ENCODE peak calls at places on chromosomes 5 and 9, in eight cellular contexts. C, M, U, I, P, N, W and V are unnamed samples. For H3K27me3, the result is how much of the 10 kb centered on the place peaks cover.

GRCh38 chr9:26746357-26747072 is 146.1 kb downstream of the CAAP1 start:
- DNase-seq in C (no peak), M (no peak), U (peak), I (peak), P (no peak), N (no peak), W (no peak), V (peak)

GRCh38 chr5:57094753-57095683 is 78.8 kb upstream of the GPBP1 start:
- DNase-seq in C (no peak), M (no peak), U (no peak), I (no peak), P (no peak), N (no peak), W (no peak), V (no peak)

GRCh38 chr9:70080481-70081119 is 37.0 kb downstream of the MAMDC2 start:
- DNase-seq in C (no peak), M (no peak), U (peak), I (no peak), P (no peak), N (peak), W (no peak), V (no peak)

GRCh38 chr5:155978805-155979204 is 348.2 kb upstream of the SGCD start:
- DNase-seq in C (no peak), M (no peak), U (no peak), I (no peak), P (no peak), N (no peak), W (no peak), V (no peak)

GRCh38 chr9:94812343-94812742 is 85.8 kb downstream of the AOPEP start:
- DNase-seq in C (no peak), M (no peak), U (peak), I (no peak), P (no peak), N (no peak), W (no peak), V (peak)

GRCh38 chr9:136342191-136343120 is 15.1 kb downstream of the GPSM1 start:
- DNase-seq in C (peak), M (peak), U (peak), I (peak), P (peak), N (peak), W (peak), V (no peak)

GRCh38 chr5:32942225-32942989 is 231.3 kb downstream of the NPR3 start:
- DNase-seq in C (no peak), M (no peak), U (peak), I (no peak), P (peak), N (no peak), W (no peak), V (peak)

GRCh38 chr5:164233796-164234195 is 728.4 kb downstream of the MAT2B start:
- DNase-seq in C (no peak), M (no peak), U (no peak), I (no peak), P (no peak), N (no peak), W (no peak), V (no peak)

GRCh38 chr9:134836406-134836970 is 44.1 kb upstream of the FCN2 start:
- DNase-seq in C (no peak), M (no peak), U (no peak), I (no peak), P (no peak), N (no peak), W (no peak), V (no peak)

GRCh38 chr5:54249210-54250028 is 61.0 kb downstream of the ARL15 start:
- DNase-seq in C (peak), M (no peak), U (peak), I (peak), P (peak), N (peak), W (no peak), V (no peak)

GRCh38 chr5:136279314-136279713 is 86.0 kb downstream of the TRPC7 start:
- DNase-seq in C (no peak), M (no peak), U (no peak), I (no peak), P (no peak), N (no peak), W (no peak), V (no peak)

GRCh38 chr5:163433271-163433670 is 4.1 kb upstream of the CCNG1 start:
- DNase-seq in C (no peak), M (no peak), U (no peak), I (no peak), P (no peak), N (no peak), W (no peak), V (no peak)

GRCh38 chr5:52710310-52710971 is 77.3 kb upstream of the ITGA1 start:
- DNase-seq in C (no peak), M (no peak), U (no peak), I (no peak), P (no peak), N (no peak), W (no peak), V (no peak)

GRCh38 chr9:120715331-120715924 is 1.2 kb upstream of the MEGF9 start:
- DNase-seq in C (peak), M (no peak), U (peak), I (no peak), P (peak), N (peak), W (peak), V (peak)

GRCh38 chr5:14167211-14167845 is 24.2 kb downstream of the TRIO start:
- DNase-seq in C (no peak), M (no peak), U (peak), I (peak), P (no peak), N (no peak), W (no peak), V (no peak)

GRCh38 chr9:133570681-133571080 is 36.2 kb downstream of the ADAMTSL2 start:
- DNase-seq in C (no peak), M (no peak), U (no peak), I (no peak), P (no peak), N (no peak), W (no peak), V (no peak)

GRCh38 chr5:157266286-157267007 is 524 bp downstream of the CYFIP2 start:
- DNase-seq in C (no peak), M (peak), U (no peak), I (peak), P (no peak), N (peak), W (peak), V (no peak)

GRCh38 chr9:131589124-131589711 is 43.9 kb downstream of the PRRT1B start:
- DNase-seq in C (peak), M (no peak), U (no peak), I (no peak), P (no peak), N (no peak), W (no peak), V (no peak)

GRCh38 chr5:149450199-149450598 is 71.1 kb upstream of the IL17B start:
- DNase-seq in C (peak), M (no peak), U (peak), I (peak), P (no peak), N (peak), W (no peak), V (no peak)

GRCh38 chr5:149212203-149212951 is 59.3 kb upstream of the AFAP1L1 start:
- DNase-seq in C (no peak), M (no peak), U (peak), I (no peak), P (no peak), N (no peak), W (no peak), V (no peak)

DNA sequence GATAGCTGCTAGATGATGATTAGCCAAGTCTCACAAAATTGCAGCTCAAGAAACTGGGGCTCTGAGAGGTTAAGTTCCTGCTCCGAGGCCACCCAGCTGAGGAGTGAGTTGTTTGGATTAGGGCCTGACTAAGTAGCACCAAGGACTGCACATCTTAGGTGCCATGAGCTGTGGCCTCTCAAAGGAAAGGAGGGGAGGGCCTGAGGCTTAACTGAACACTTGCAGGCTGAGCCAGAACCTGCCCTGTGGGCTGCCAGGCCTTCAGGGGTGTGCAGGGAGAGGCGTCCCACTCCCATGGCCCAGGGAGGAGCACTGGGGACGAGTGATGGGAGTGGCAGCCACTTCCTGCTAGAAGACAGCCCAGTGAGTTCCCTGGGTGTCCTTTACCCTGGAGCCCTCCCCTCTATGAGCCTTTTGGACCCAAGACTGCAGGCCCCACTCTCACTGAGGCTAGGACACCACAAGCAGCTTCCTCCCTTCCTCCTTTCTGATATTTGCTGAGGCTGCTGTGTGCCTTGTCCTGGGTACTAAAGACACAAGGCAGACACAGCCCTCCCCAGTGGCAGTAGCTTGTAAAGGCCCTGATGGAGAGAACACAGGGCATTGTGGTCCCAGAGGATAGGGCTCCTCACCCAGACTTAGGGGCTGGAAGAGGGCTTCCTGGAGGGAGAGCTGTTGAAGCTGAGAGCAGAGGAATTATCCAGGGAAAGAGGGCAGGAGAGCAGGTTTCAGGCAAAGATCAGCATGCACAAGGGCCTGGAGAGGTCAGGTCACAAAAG is 22.1 kb downstream of the LMX1B start:
- DNase-seq in C (no peak), M (no peak), U (no peak), I (no peak), P (no peak), N (no peak), W (no peak), V (no peak)
- H3K27me3 ChIP-seq in C (half or more), M (under half), U (half or more), I (under half), P (half or more), N (under half), W (half or more), V (under half)

GRCh38 chr5:91206103-91206502 is 177.0 kb downstream of the ARRDC3 start:
- DNase-seq in C (no peak), M (no peak), U (no peak), I (no peak), P (no peak), N (no peak), W (no peak), V (no peak)

GRCh38 chr5:91212336-91213092 is 170.6 kb downstream of the ARRDC3 start:
- DNase-seq in C (no peak), M (no peak), U (peak), I (no peak), P (peak), N (peak), W (no peak), V (peak)

GRCh38 chr5:91207248-91207647 is 175.9 kb downstream of the ARRDC3 start:
- DNase-seq in C (no peak), M (no peak), U (peak), I (no peak), P (no peak), N (no peak), W (no peak), V (peak)

GRCh38 chr5:91206734-91207133 is 176.4 kb downstream of the ARRDC3 start:
- DNase-seq in C (no peak), M (no peak), U (peak), I (no peak), P (no peak), N (no peak), W (no peak), V (peak)
- H3K27me3 ChIP-seq in C (under half), M (under half), U (under half), I (under half), P (under half), N (under half), W (under half), V (under half)

DNA sequence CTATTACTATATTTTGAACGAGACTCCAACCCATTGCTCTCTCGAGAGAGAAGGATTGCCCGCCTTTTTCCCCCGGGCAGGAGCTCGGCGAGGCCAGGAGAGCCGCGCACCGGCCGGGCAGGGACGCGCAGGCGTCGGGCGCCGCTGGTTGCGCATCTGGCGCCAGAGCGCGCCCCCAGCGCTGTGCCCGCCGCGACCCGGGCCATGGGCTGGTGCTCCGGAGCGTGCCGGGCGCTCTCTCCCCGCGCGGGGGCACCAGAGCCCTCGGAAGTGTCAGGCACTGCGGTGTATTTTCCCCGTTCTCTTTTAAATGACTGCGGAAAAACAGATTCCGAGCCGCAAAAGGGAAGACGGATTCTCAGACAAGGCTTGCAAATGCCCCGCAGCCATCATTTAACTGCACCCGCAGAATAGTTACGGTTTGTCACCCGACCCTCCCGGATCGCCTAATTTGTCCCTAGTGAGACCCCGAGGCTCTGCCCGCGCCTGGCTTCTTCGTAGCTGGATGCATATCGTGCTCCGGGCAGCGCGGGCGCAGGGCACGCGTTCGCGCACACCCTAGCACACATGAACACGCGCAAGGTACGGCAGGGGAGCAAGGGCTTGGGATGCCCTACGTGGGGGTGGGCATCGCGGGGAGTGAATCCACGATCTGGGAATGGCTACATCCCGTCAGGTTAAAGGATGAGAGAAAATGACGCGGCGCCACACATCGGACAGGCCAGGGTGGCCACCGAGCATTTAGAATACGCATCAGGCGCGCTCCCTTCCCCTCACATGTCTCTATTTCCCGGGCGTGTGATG is 1.1 kb upstream of the NTRK2 start:
- DNase-seq in C (peak), M (no peak), U (peak), I (peak), P (peak), N (peak), W (peak), V (peak)
- H3K27me3 ChIP-seq in C (half or more), M (under half), U (under half), I (under half), P (under half), N (under half), W (half or more), V (under half)

GRCh38 chr5:123088031-123088805 is 823 bp upstream of the PRDM6 start:
- DNase-seq in C (no peak), M (no peak), U (no peak), I (no peak), P (peak), N (peak), W (no peak), V (no peak)

GRCh38 chr5:123089971-123090640 is 1.1 kb downstream of the PRDM6 start:
- DNase-seq in C (peak), M (no peak), U (peak), I (no peak), P (peak), N (peak), W (no peak), V (no peak)

GRCh38 chr5:123090641-123091257 is 1.7 kb downstream of the PRDM6 start:
- DNase-seq in C (no peak), M (no peak), U (no peak), I (no peak), P (peak), N (no peak), W (no peak), V (no peak)

GRCh38 chr5:123091258-123091987 is 2.4 kb downstream of the PRDM6 start:
- DNase-seq in C (no peak), M (no peak), U (peak), I (no peak), P (no peak), N (no peak), W (no peak), V (no peak)

GRCh38 chr5:123089572-123089970 is 530 bp downstream of the PRDM6 start:
- DNase-seq in C (peak), M (no peak), U (peak), I (no peak), P (peak), N (peak), W (no peak), V (no peak)
- H3K27me3 ChIP-seq in C (half or more), M (under half), U (half or more), I (under half), P (half or more), N (under half), W (half or more), V (half or more)

GRCh38 chr5:138240690-138241385 is 27.7 kb upstream of the CDC23 start:
- DNase-seq in C (no peak), M (no peak), U (no peak), I (no peak), P (no peak), N (no peak), W (no peak), V (no peak)
- H3K27me3 ChIP-seq in C (under half), M (under half), U (under half), I (under half), P (under half), N (under half), W (under half), V (half or more)

DNA sequence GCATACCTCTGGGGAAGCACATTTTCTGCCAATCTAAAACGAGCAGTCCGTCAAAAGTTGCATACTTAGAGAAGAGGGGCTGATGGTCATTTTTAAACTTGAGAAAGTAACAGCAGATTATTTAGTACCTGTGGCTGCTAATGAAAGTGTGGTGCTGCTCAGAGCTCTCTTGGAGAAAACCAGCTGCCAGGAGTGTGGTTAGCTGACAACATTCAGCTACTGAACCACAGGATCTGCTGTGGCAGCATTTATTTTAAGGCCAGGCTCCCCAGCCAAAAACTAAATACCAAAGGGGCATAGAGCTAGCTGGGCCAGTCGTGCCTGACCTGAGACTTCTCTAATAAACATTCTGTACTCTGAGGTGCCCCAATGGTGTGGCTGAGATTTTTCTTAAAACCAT is 203.6 kb downstream of the EDIL3 start:
- DNase-seq in C (no peak), M (no peak), U (peak), I (no peak), P (no peak), N (no peak), W (no peak), V (no peak)
- H3K27me3 ChIP-seq in C (under half), M (under half), U (under half), I (under half), P (under half), N (under half), W (under half), V (under half)

DNA sequence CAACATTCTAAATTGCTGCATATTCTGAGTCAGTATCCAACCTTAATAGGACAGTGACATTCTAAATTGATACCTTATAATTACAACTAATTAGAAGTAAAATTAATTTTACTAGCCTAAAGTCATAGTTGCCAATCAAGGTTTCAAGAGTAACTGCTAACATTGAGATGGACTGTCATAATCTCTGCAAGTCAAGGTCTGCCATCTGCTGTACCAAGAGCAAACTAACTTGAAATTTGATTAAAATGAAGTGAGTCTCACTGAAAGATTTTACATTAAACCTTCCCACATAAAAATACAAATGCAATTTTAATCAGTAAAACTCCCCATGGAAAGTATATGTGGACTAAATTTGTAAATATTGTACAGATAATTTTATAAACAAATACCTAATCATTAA is 235.3 kb downstream of the PRDM9 start:
- DNase-seq in C (no peak), M (no peak), U (no peak), I (no peak), P (no peak), N (no peak), W (no peak), V (no peak)
- H3K27me3 ChIP-seq in C (under half), M (under half), U (under half), I (under half), P (under half), N (under half), W (under half), V (under half)

GRCh38 chr5:159913481-159913880 is 2.8 kb upstream of the ADRA1B start:
- DNase-seq in C (no peak), M (no peak), U (peak), I (no peak), P (no peak), N (no peak), W (no peak), V (no peak)

GRCh38 chr5:159913048-159913447 is 3.2 kb upstream of the ADRA1B start:
- DNase-seq in C (no peak), M (no peak), U (peak), I (no peak), P (no peak), N (no peak), W (no peak), V (no peak)

GRCh38 chr5:159917919-159918487 is 1.7 kb downstream of the ADRA1B start:
- DNase-seq in C (no peak), M (no peak), U (no peak), I (no peak), P (no peak), N (no peak), W (no peak), V (no peak)

GRCh38 chr5:159915913-159916840 is at the start of gene ADRA1B:
- DNase-seq in C (peak), M (peak), U (peak), I (peak), P (peak), N (peak), W (peak), V (no peak)

GRCh38 chr5:159916841-159917761 is 819 bp downstream of the ADRA1B start:
- DNase-seq in C (no peak), M (no peak), U (no peak), I (no peak), P (no peak), N (no peak), W (no peak), V (no peak)
- H3K27me3 ChIP-seq in C (under half), M (under half), U (under half), I (under half), P (under half), N (under half), W (half or more), V (under half)

GRCh38 chr9:68759981-68760673 is 55.1 kb downstream of the PIP5K1B start:
- DNase-seq in C (no peak), M (no peak), U (no peak), I (no peak), P (no peak), N (no peak), W (no peak), V (no peak)
- H3K27me3 ChIP-seq in C (under half), M (under half), U (under half), I (under half), P (under half), N (under half), W (under half), V (under half)

DNA sequence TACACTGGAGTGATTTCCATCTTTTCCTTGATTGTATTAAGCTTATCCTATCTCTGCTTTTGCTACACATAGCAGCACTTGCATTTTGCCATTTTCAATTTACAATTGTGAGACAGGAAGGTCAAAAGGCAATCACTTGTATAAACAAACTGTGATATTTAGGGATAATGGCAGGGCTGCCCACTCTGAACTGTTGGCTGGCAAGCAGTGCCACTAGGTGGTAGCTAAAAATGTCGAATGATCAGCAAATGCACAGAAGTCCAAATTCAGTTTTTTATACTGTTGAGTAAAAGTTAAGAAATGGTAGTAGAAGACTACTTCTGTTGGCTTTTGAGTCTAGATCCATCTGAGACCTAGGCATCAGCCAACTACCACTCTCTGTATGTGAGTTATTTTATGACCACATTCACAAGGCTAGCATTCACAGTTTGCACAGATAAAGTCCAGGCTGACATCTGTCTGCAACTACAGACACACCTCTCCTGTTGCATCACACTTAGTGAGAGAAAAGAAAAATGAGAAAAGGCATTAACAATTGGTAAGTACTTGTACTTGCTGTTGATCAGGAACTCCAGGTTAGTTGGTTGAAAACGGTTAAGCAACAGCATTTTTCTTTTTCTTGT is 108.8 kb upstream of the ASTN2 start:
- DNase-seq in C (no peak), M (no peak), U (no peak), I (no peak), P (no peak), N (no peak), W (no peak), V (no peak)
- H3K27me3 ChIP-seq in C (under half), M (under half), U (under half), I (under half), P (under half), N (under half), W (under half), V (under half)